ENCODE peak calls at places on chromosomes 6 and 20, in five cellular contexts. N is H1, L is ascending aorta, W is esophagus squamous epithelium, T is stomach. R is an unnamed sample. For H3K9me3, the result is how much of the 10 kb centered on the place peaks cover.

GRCh38 chr20:63701051-63701328 is 4.5 kb downstream of the TNFRSF6B start:
- DNase-seq in L (no peak), N (no peak), T (no peak), W (no peak), R (no peak)

GRCh38 chr6:151071295-151071694 is 168.5 kb upstream of the AKAP12 start:
- DNase-seq in W (no peak), L (no peak), T (no peak), N (no peak), R (peak)

GRCh38 chr6:118674772-118675171 is 23.4 kb upstream of the CEP85L start:
- DNase-seq in T (no peak), W (no peak), L (no peak), N (no peak), R (no peak)

GRCh38 chr6:134381926-134382325 is 64.0 kb upstream of the SGK1 start:
- DNase-seq in N (no peak), T (peak), W (no peak), L (no peak), R (no peak)

GRCh38 chr20:36644032-36644712 is 1.8 kb downstream of the SLA2 start:
- DNase-seq in T (no peak), W (no peak), N (no peak), L (no peak), R (no peak)

GRCh38 chr6:127532991-127533390 is 13.9 kb upstream of the MTCL3 start:
- DNase-seq in W (no peak), L (no peak), T (no peak), N (no peak), R (no peak)

GRCh38 chr6:11033825-11034224 is 10.3 kb downstream of the ELOVL2 start:
- DNase-seq in L (no peak), W (no peak), T (no peak), N (no peak), R (no peak)

GRCh38 chr20:54173653-54174451 is at the start of gene CYP24A1:
- DNase-seq in N (no peak), T (peak), W (no peak), L (no peak), R (no peak)

GRCh38 chr6:72760130-72760793 is 138.4 kb downstream of the KCNQ5 start:
- DNase-seq in N (no peak), L (no peak), W (no peak), T (no peak), R (no peak)

GRCh38 chr6:125116170-125116569 is 37.4 kb upstream of the TPD52L1 start:
- DNase-seq in L (no peak), W (no peak), N (no peak), T (no peak), R (no peak)

GRCh38 chr6:145963216-145964068 is 716 bp downstream of the SHPRH start:
- DNase-seq in N (peak), W (peak), T (peak), L (no peak), R (peak)

GRCh38 chr6:37585937-37586336 is 86.2 kb upstream of the CCDC167 start:
- DNase-seq in L (no peak), N (no peak), W (no peak), T (no peak), R (no peak)

GRCh38 chr6:36056178-36056577 is 28.6 kb downstream of the MAPK14 start:
- DNase-seq in W (no peak), L (no peak), T (no peak), N (no peak), R (no peak)

GRCh38 chr6:110951986-110952794 is 6.3 kb upstream of the GTF3C6 start:
- DNase-seq in L (no peak), W (no peak), T (no peak), N (no peak), R (no peak)

GRCh38 chr6:139369568-139370046 is 4.8 kb downstream of the CITED2 start:
- DNase-seq in L (no peak), N (no peak), T (no peak), W (no peak), R (no peak)

GRCh38 chr6:12474167-12475140 is 184.3 kb downstream of the EDN1 start:
- DNase-seq in L (no peak), T (no peak), N (no peak), W (no peak), R (no peak)

GRCh38 chr6:75402296-75402695 is 91.3 kb downstream of the FILIP1 start:
- DNase-seq in T (no peak), W (no peak), L (peak), N (no peak), R (peak)

GRCh38 chr6:13465734-13466133 is 21.7 kb downstream of the GFOD1 start:
- DNase-seq in W (no peak), N (no peak), T (no peak), L (no peak), R (no peak)

GRCh38 chr6:161214722-161215121 is 59.1 kb downstream of the AGPAT4 start:
- DNase-seq in L (no peak), W (no peak), N (no peak), T (no peak), R (no peak)
- H3K9me3 ChIP-seq in L (under half), W (under half), N (under half), T (under half), R (under half)

GRCh38 chr20:59062057-59062456 is 19.5 kb upstream of the PRELID3B start:
- DNase-seq in L (no peak), W (no peak), N (no peak), T (no peak), R (no peak)
- TF ChIP-seq CTCF in L (no peak), W (no peak), N (no peak), T (no peak), R (no peak)

GRCh38 chr6:167338551-167339117 is 13.7 kb downstream of the TTLL2 start:
- DNase-seq in L (no peak), N (no peak), T (no peak), W (no peak), R (no peak)
- H3K9me3 ChIP-seq in L (under half), N (under half), T (under half), W (under half), R (under half)

GRCh38 chr20:50191065-50191565 is 485 bp downstream of the CEBPB start:
- DNase-seq in N (no peak), T (peak), W (no peak), L (no peak), R (no peak)
- TF ChIP-seq CTCF in N (no peak), T (no peak), W (no peak), L (no peak), R (no peak)

GRCh38 chr6:169895926-169896761 is 144.7 kb downstream of the ERMARD start:
- DNase-seq in W (no peak), N (no peak), T (no peak), L (no peak), R (no peak)
- H3K9me3 ChIP-seq in W (under half), N (under half), T (under half), L (under half), R (under half)

GRCh38 chr20:45890997-45891983 is at the start of the genes CTSA and NEURL2:
- DNase-seq in L (peak), W (peak), N (peak), T (peak), R (peak)
- TF ChIP-seq CTCF in L (no peak), W (no peak), N (no peak), T (no peak), R (no peak)

R was measured in thoracic aorta.